ENCODE peak calls at places on chromosome 13, in four cellular contexts. One of them, this sample, is unnamed.

GRCh38 chr13:69107436-69107835 is 1000.2 kb upstream of the ATXN8OS start:
- DNase-seq in head of caudate nucleus: no peak
- DNase-seq in MG63: no peak
- DNase-seq in activated naive CD4-positive, alpha-beta T cell treated with anti-CD3 and anti-CD28 coated beads for 36 hours: no peak
- DNase-seq in this sample: no peak

GRCh38 chr13:31431722-31432137 is 232.0 kb downstream of the B3GLCT start:
- DNase-seq in head of caudate nucleus: peak
- DNase-seq in MG63: peak
- DNase-seq in activated naive CD4-positive, alpha-beta T cell treated with anti-CD3 and anti-CD28 coated beads for 36 hours: peak
- DNase-seq in this sample: peak

GRCh38 chr13:111033172-111034133 is 81.7 kb upstream of the ARHGEF7 start:
- DNase-seq in head of caudate nucleus: no peak
- DNase-seq in MG63: no peak
- DNase-seq in activated naive CD4-positive, alpha-beta T cell treated with anti-CD3 and anti-CD28 coated beads for 36 hours: no peak
- DNase-seq in this sample: peak

GRCh38 chr13:104553156-104553555 is 1486.9 kb upstream of the SLC10A2 start:
- DNase-seq in head of caudate nucleus: no peak
- DNase-seq in MG63: no peak
- DNase-seq in activated naive CD4-positive, alpha-beta T cell treated with anti-CD3 and anti-CD28 coated beads for 36 hours: no peak
- DNase-seq in this sample: peak

GRCh38 chr13:51935326-51936171 is 73.8 kb downstream of the CCDC70 start:
- DNase-seq in head of caudate nucleus: peak
- DNase-seq in MG63: no peak
- DNase-seq in activated naive CD4-positive, alpha-beta T cell treated with anti-CD3 and anti-CD28 coated beads for 36 hours: no peak
- DNase-seq in this sample: peak

GRCh38 chr13:84831666-84832657 is 949.7 kb upstream of the SLITRK1 start:
- DNase-seq in head of caudate nucleus: no peak
- DNase-seq in MG63: no peak
- DNase-seq in activated naive CD4-positive, alpha-beta T cell treated with anti-CD3 and anti-CD28 coated beads for 36 hours: no peak
- DNase-seq in this sample: no peak

GRCh38 chr13:98220188-98220765 is 43.2 kb upstream of the RNF113B start:
- DNase-seq in head of caudate nucleus: no peak
- DNase-seq in MG63: no peak
- DNase-seq in activated naive CD4-positive, alpha-beta T cell treated with anti-CD3 and anti-CD28 coated beads for 36 hours: no peak
- DNase-seq in this sample: no peak

GRCh38 chr13:49262634-49263033 is 14.9 kb downstream of the CDADC1 start:
- DNase-seq in head of caudate nucleus: no peak
- DNase-seq in MG63: no peak
- DNase-seq in activated naive CD4-positive, alpha-beta T cell treated with anti-CD3 and anti-CD28 coated beads for 36 hours: no peak
- DNase-seq in this sample: no peak

GRCh38 chr13:37640499-37640898 is 41.9 kb upstream of the POSTN start:
- DNase-seq in head of caudate nucleus: peak
- DNase-seq in MG63: peak
- DNase-seq in activated naive CD4-positive, alpha-beta T cell treated with anti-CD3 and anti-CD28 coated beads for 36 hours: no peak
- DNase-seq in this sample: peak

GRCh38 chr13:52851153-52851962 is 2.9 kb upstream of the PCDH8 start:
- DNase-seq in head of caudate nucleus: peak
- DNase-seq in MG63: peak
- DNase-seq in activated naive CD4-positive, alpha-beta T cell treated with anti-CD3 and anti-CD28 coated beads for 36 hours: peak
- DNase-seq in this sample: peak

GRCh38 chr13:94480672-94481145 is 1.2 kb upstream of the DCT start:
- DNase-seq in head of caudate nucleus: no peak
- DNase-seq in MG63: peak
- DNase-seq in activated naive CD4-positive, alpha-beta T cell treated with anti-CD3 and anti-CD28 coated beads for 36 hours: no peak
- DNase-seq in this sample: peak

GRCh38 chr13:85588359-85588758 is 210.9 kb downstream of the SLITRK6 start:
- DNase-seq in head of caudate nucleus: no peak
- DNase-seq in MG63: no peak
- DNase-seq in activated naive CD4-positive, alpha-beta T cell treated with anti-CD3 and anti-CD28 coated beads for 36 hours: no peak
- DNase-seq in this sample: no peak

GRCh38 chr13:28327761-28328607 is 166.9 kb downstream of the FLT1 start:
- DNase-seq in head of caudate nucleus: no peak
- DNase-seq in MG63: no peak
- DNase-seq in activated naive CD4-positive, alpha-beta T cell treated with anti-CD3 and anti-CD28 coated beads for 36 hours: no peak
- DNase-seq in this sample: no peak

GRCh38 chr13:39766464-39767167 is 111.2 kb downstream of the COG6 start:
- DNase-seq in head of caudate nucleus: no peak
- DNase-seq in MG63: no peak
- DNase-seq in activated naive CD4-positive, alpha-beta T cell treated with anti-CD3 and anti-CD28 coated beads for 36 hours: no peak
- DNase-seq in this sample: no peak

GRCh38 chr13:113922412-113923118 is 51.3 kb downstream of the C13orf46 start:
- DNase-seq in head of caudate nucleus: no peak
- DNase-seq in MG63: no peak
- DNase-seq in activated naive CD4-positive, alpha-beta T cell treated with anti-CD3 and anti-CD28 coated beads for 36 hours: no peak
- DNase-seq in this sample: no peak

GRCh38 chr13:40668335-40668734 is 1.9 kb upstream of the FOXO1 start:
- DNase-seq in head of caudate nucleus: peak
- DNase-seq in MG63: no peak
- DNase-seq in activated naive CD4-positive, alpha-beta T cell treated with anti-CD3 and anti-CD28 coated beads for 36 hours: peak
- DNase-seq in this sample: no peak

GRCh38 chr13:79196366-79196765 is 209.7 kb downstream of the RBM26 start:
- DNase-seq in head of caudate nucleus: no peak
- DNase-seq in MG63: no peak
- DNase-seq in activated naive CD4-positive, alpha-beta T cell treated with anti-CD3 and anti-CD28 coated beads for 36 hours: no peak
- DNase-seq in this sample: no peak

GRCh38 chr13:98390086-98390697 is 186.7 kb downstream of the STK24 start:
- DNase-seq in head of caudate nucleus: no peak
- DNase-seq in MG63: no peak
- DNase-seq in activated naive CD4-positive, alpha-beta T cell treated with anti-CD3 and anti-CD28 coated beads for 36 hours: no peak
- DNase-seq in this sample: no peak

GRCh38 chr13:26021516-26021915 is 30.3 kb downstream of the SHISA2 start:
- DNase-seq in head of caudate nucleus: no peak
- DNase-seq in MG63: no peak
- DNase-seq in activated naive CD4-positive, alpha-beta T cell treated with anti-CD3 and anti-CD28 coated beads for 36 hours: no peak
- DNase-seq in this sample: peak

GRCh38 chr13:73449258-73449657 is 390.5 kb downstream of the KLF5 start:
- DNase-seq in head of caudate nucleus: no peak
- DNase-seq in MG63: no peak
- DNase-seq in activated naive CD4-positive, alpha-beta T cell treated with anti-CD3 and anti-CD28 coated beads for 36 hours: no peak
- DNase-seq in this sample: no peak

GRCh38 chr13:112053167-112053743 is 13.7 kb upstream of the SOX1 start:
- DNase-seq in head of caudate nucleus: no peak
- DNase-seq in MG63: no peak
- DNase-seq in activated naive CD4-positive, alpha-beta T cell treated with anti-CD3 and anti-CD28 coated beads for 36 hours: no peak
- DNase-seq in this sample: no peak

GRCh38 chr13:39485314-39485700 is 117.7 kb downstream of the LHFPL6 start:
- DNase-seq in head of caudate nucleus: no peak
- DNase-seq in MG63: no peak
- DNase-seq in activated naive CD4-positive, alpha-beta T cell treated with anti-CD3 and anti-CD28 coated beads for 36 hours: no peak
- DNase-seq in this sample: no peak

GRCh38 chr13:83709751-83710515 is 172.3 kb downstream of the SLITRK1 start:
- DNase-seq in head of caudate nucleus: no peak
- DNase-seq in MG63: no peak
- DNase-seq in activated naive CD4-positive, alpha-beta T cell treated with anti-CD3 and anti-CD28 coated beads for 36 hours: no peak
- DNase-seq in this sample: peak

GRCh38 chr13:113211774-113212173 is 2.4 kb downstream of the CUL4A start:
- DNase-seq in head of caudate nucleus: no peak
- DNase-seq in MG63: peak
- DNase-seq in activated naive CD4-positive, alpha-beta T cell treated with anti-CD3 and anti-CD28 coated beads for 36 hours: peak
- DNase-seq in this sample: no peak

GRCh38 chr13:24274452-24274971 is 34.9 kb upstream of the C1QTNF9 start:
- DNase-seq in head of caudate nucleus: no peak
- DNase-seq in MG63: no peak
- DNase-seq in activated naive CD4-positive, alpha-beta T cell treated with anti-CD3 and anti-CD28 coated beads for 36 hours: peak
- DNase-seq in this sample: no peak

GRCh38 chr13:104011505-104012270 is 945.5 kb upstream of the SLC10A2 start:
- DNase-seq in head of caudate nucleus: peak
- DNase-seq in MG63: no peak
- DNase-seq in activated naive CD4-positive, alpha-beta T cell treated with anti-CD3 and anti-CD28 coated beads for 36 hours: no peak
- DNase-seq in this sample: no peak

GRCh38 chr13:111474136-111475002 is 153.9 kb downstream of the TEX29 start:
- DNase-seq in head of caudate nucleus: no peak
- DNase-seq in MG63: no peak
- DNase-seq in activated naive CD4-positive, alpha-beta T cell treated with anti-CD3 and anti-CD28 coated beads for 36 hours: no peak
- DNase-seq in this sample: peak

GRCh38 chr13:44734204-44734707 is 158.1 kb upstream of the TSC22D1 start:
- DNase-seq in head of caudate nucleus: no peak
- DNase-seq in MG63: peak
- DNase-seq in activated naive CD4-positive, alpha-beta T cell treated with anti-CD3 and anti-CD28 coated beads for 36 hours: no peak
- DNase-seq in this sample: peak

GRCh38 chr13:76887070-76887563 is 912 bp upstream of the KCTD12 start:
- DNase-seq in head of caudate nucleus: no peak
- DNase-seq in MG63: no peak
- DNase-seq in activated naive CD4-positive, alpha-beta T cell treated with anti-CD3 and anti-CD28 coated beads for 36 hours: no peak
- DNase-seq in this sample: no peak

GRCh38 chr13:96958286-96958891 is 35.9 kb downstream of the OXGR1 start:
- DNase-seq in head of caudate nucleus: no peak
- DNase-seq in MG63: no peak
- DNase-seq in activated naive CD4-positive, alpha-beta T cell treated with anti-CD3 and anti-CD28 coated beads for 36 hours: no peak
- DNase-seq in this sample: peak

GRCh38 chr13:26179344-26179743 is 42.8 kb downstream of the RNF6 start:
- DNase-seq in head of caudate nucleus: no peak
- DNase-seq in MG63: no peak
- DNase-seq in activated naive CD4-positive, alpha-beta T cell treated with anti-CD3 and anti-CD28 coated beads for 36 hours: no peak
- DNase-seq in this sample: no peak

GRCh38 chr13:52600666-52601065 is 41.6 kb upstream of the HNRNPA1L2 start:
- DNase-seq in head of caudate nucleus: no peak
- DNase-seq in MG63: no peak
- DNase-seq in activated naive CD4-positive, alpha-beta T cell treated with anti-CD3 and anti-CD28 coated beads for 36 hours: no peak
- DNase-seq in this sample: peak

GRCh38 chr13:113950451-113951245 is 23.2 kb downstream of the C13orf46 start:
- DNase-seq in head of caudate nucleus: no peak
- DNase-seq in MG63: no peak
- DNase-seq in activated naive CD4-positive, alpha-beta T cell treated with anti-CD3 and anti-CD28 coated beads for 36 hours: no peak
- DNase-seq in this sample: no peak